ENCODE peak calls at places on chromosomes 3 and 15, in ten cellular contexts. One of them, this sample, is unnamed.

GRCh38 chr3:31066999-31067398 is 172.5 kb upstream of the GADL1 start:
- DNase-seq in K562: no peak
- DNase-seq in suprapubic skin: no peak
- DNase-seq in transverse colon: no peak
- DNase-seq in body of pancreas: no peak
- DNase-seq in spleen: no peak
- DNase-seq in HCT116: no peak
- DNase-seq in A549: no peak
- DNase-seq in uterus: peak; percentile 36
- DNase-seq in heart left ventricle: no peak
- DNase-seq in this sample: no peak

GRCh38 chr15:89038146-89038545 is 50.1 kb upstream of the ABHD2 start:
- DNase-seq in K562: no peak
- DNase-seq in suprapubic skin: no peak
- DNase-seq in transverse colon: no peak
- DNase-seq in body of pancreas: no peak
- DNase-seq in spleen: no peak
- DNase-seq in HCT116: no peak
- DNase-seq in A549: no peak
- DNase-seq in uterus: no peak
- DNase-seq in heart left ventricle: no peak
- DNase-seq in this sample: no peak

GRCh38 chr3:33796137-33796536 is 2.3 kb upstream of the PDCD6IP start:
- DNase-seq in K562: no peak
- DNase-seq in suprapubic skin: no peak
- DNase-seq in transverse colon: no peak
- DNase-seq in body of pancreas: no peak
- DNase-seq in spleen: no peak
- DNase-seq in HCT116: no peak
- DNase-seq in A549: no peak
- DNase-seq in uterus: no peak
- DNase-seq in heart left ventricle: no peak
- DNase-seq in this sample: no peak

GRCh38 chr3:127734754-127735473 is 62.2 kb downstream of the ABTB1 start:
- DNase-seq in K562: no peak
- DNase-seq in suprapubic skin: no peak
- DNase-seq in transverse colon: no peak
- DNase-seq in body of pancreas: no peak
- DNase-seq in spleen: peak; percentile 66
- DNase-seq in HCT116: no peak
- DNase-seq in A549: no peak
- DNase-seq in uterus: no peak
- DNase-seq in heart left ventricle: no peak
- DNase-seq in this sample: peak; percentile 35

GRCh38 chr15:42736178-42736792 is 643 bp downstream of the CDAN1 start:
- DNase-seq in K562: peak; percentile 64
- DNase-seq in suprapubic skin: no peak
- DNase-seq in transverse colon: no peak
- DNase-seq in body of pancreas: no peak
- DNase-seq in spleen: no peak
- DNase-seq in HCT116: no peak
- DNase-seq in A549: no peak
- DNase-seq in uterus: peak; percentile 47
- DNase-seq in heart left ventricle: no peak
- DNase-seq in this sample: peak; percentile 30

GRCh38 chr3:66464512-66464894 is 36.3 kb downstream of the LRIG1 start:
- DNase-seq in K562: no peak
- DNase-seq in suprapubic skin: no peak
- DNase-seq in transverse colon: no peak
- DNase-seq in body of pancreas: no peak
- DNase-seq in spleen: no peak
- DNase-seq in HCT116: no peak
- DNase-seq in A549: no peak
- DNase-seq in uterus: no peak
- DNase-seq in heart left ventricle: no peak
- DNase-seq in this sample: peak; percentile 56

GRCh38 chr15:99436472-99437314 is 129.1 kb upstream of the MEF2A start:
- DNase-seq in K562: no peak
- DNase-seq in suprapubic skin: peak; percentile 73
- DNase-seq in transverse colon: no peak
- DNase-seq in body of pancreas: no peak
- DNase-seq in spleen: no peak
- DNase-seq in HCT116: no peak
- DNase-seq in A549: no peak
- DNase-seq in uterus: peak; percentile 17
- DNase-seq in heart left ventricle: peak; percentile 64
- DNase-seq in this sample: no peak

GRCh38 chr3:54900954-54901591 is 26.8 kb downstream of the LRTM1 start:
- DNase-seq in K562: no peak
- DNase-seq in suprapubic skin: no peak
- DNase-seq in transverse colon: no peak
- DNase-seq in body of pancreas: no peak
- DNase-seq in spleen: no peak
- DNase-seq in HCT116: no peak
- DNase-seq in A549: no peak
- DNase-seq in uterus: no peak
- DNase-seq in heart left ventricle: no peak
- DNase-seq in this sample: no peak

GRCh38 chr15:48647963-48648362 is 2.5 kb upstream of the FBN1 start:
- DNase-seq in K562: no peak
- DNase-seq in suprapubic skin: no peak
- DNase-seq in transverse colon: no peak
- DNase-seq in body of pancreas: no peak
- DNase-seq in spleen: no peak
- DNase-seq in HCT116: no peak
- DNase-seq in A549: peak; percentile 30
- DNase-seq in uterus: no peak
- DNase-seq in heart left ventricle: no peak
- DNase-seq in this sample: no peak

GRCh38 chr15:63296195-63296594 is 18.8 kb downstream of the APH1B start:
- DNase-seq in K562: no peak
- DNase-seq in suprapubic skin: no peak
- DNase-seq in transverse colon: no peak
- DNase-seq in body of pancreas: no peak
- DNase-seq in spleen: no peak
- DNase-seq in HCT116: no peak
- DNase-seq in A549: no peak
- DNase-seq in uterus: no peak
- DNase-seq in heart left ventricle: no peak
- DNase-seq in this sample: peak; percentile 61

GRCh38 chr3:159763466-159764210 is 225.0 kb upstream of the IL12A start:
- DNase-seq in K562: peak; percentile 64
- DNase-seq in suprapubic skin: no peak
- DNase-seq in transverse colon: peak; percentile 81
- DNase-seq in body of pancreas: peak; percentile 33
- DNase-seq in spleen: peak; percentile 83
- DNase-seq in HCT116: peak; percentile 71
- DNase-seq in A549: peak; percentile 88
- DNase-seq in uterus: peak; percentile 80
- DNase-seq in heart left ventricle: peak; percentile 89
- DNase-seq in this sample: peak; percentile 85

GRCh38 chr3:159764211-159765024 is 224.2 kb upstream of the IL12A start:
- DNase-seq in K562: no peak
- DNase-seq in suprapubic skin: no peak
- DNase-seq in transverse colon: peak; percentile 53
- DNase-seq in body of pancreas: peak; percentile 15
- DNase-seq in spleen: peak; percentile 77
- DNase-seq in HCT116: no peak
- DNase-seq in A549: peak; percentile 78
- DNase-seq in uterus: no peak
- DNase-seq in heart left ventricle: peak; percentile 79
- DNase-seq in this sample: peak; percentile 72

GRCh38 chr3:159766563-159767185 is 222.0 kb upstream of the IL12A start:
- DNase-seq in K562: peak; percentile 14
- DNase-seq in suprapubic skin: no peak
- DNase-seq in transverse colon: no peak
- DNase-seq in body of pancreas: no peak
- DNase-seq in spleen: no peak
- DNase-seq in HCT116: no peak
- DNase-seq in A549: peak; percentile 69
- DNase-seq in uterus: no peak
- DNase-seq in heart left ventricle: no peak
- DNase-seq in this sample: no peak

GRCh38 chr3:159765025-159765859 is 223.4 kb upstream of the IL12A start:
- DNase-seq in K562: no peak
- DNase-seq in suprapubic skin: peak; percentile 81
- DNase-seq in transverse colon: peak; percentile 66
- DNase-seq in body of pancreas: peak; percentile 26
- DNase-seq in spleen: no peak
- DNase-seq in HCT116: peak; percentile 85
- DNase-seq in A549: peak; percentile 86
- DNase-seq in uterus: peak; percentile 83
- DNase-seq in heart left ventricle: peak; percentile 84
- DNase-seq in this sample: peak; percentile 76

GRCh38 chr3:159765860-159766294 is 222.8 kb upstream of the IL12A start:
- DNase-seq in K562: no peak
- DNase-seq in suprapubic skin: no peak
- DNase-seq in transverse colon: no peak
- DNase-seq in body of pancreas: no peak
- DNase-seq in spleen: no peak
- DNase-seq in HCT116: no peak
- DNase-seq in A549: no peak
- DNase-seq in uterus: no peak
- DNase-seq in heart left ventricle: no peak
- DNase-seq in this sample: no peak
- H3K4me1 ChIP-seq in K562: peaks cover 21% of the 10 kb centered on the region
- H3K4me1 ChIP-seq in suprapubic skin: peaks cover 55% of the 10 kb centered on the region
- H3K4me1 ChIP-seq in transverse colon: no peaks in the 10 kb centered on the region
- H3K4me1 ChIP-seq in body of pancreas: peaks cover 24% of the 10 kb centered on the region
- H3K4me1 ChIP-seq in spleen: no peaks in the 10 kb centered on the region
- H3K4me1 ChIP-seq in HCT116: peaks cover 30% of the 10 kb centered on the region
- H3K4me1 ChIP-seq in A549: peaks cover 34% of the 10 kb centered on the region
- H3K4me1 ChIP-seq in uterus: no peaks in the 10 kb centered on the region
- H3K4me1 ChIP-seq in heart left ventricle: peaks cover 20% of the 10 kb centered on the region
- H3K4me1 ChIP-seq in this sample: peaks cover 4% of the 10 kb centered on the region

DNA sequence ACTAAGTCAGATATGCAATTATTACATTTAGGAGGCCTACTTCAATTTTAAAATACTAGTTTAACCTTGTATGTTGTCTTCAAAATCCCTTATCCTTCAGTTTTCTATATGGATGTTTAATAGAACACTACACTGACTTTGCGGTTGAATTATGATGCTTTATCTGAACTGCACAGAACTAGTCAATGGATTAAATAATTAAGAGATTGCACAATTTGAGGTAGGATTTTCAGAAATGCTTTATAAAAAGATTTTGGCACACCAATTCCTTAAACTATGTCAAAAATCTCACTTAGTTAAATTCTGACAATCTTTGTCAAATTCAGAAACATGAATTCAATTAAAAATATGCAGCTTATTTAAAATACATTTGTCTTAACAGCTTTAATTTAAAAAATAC is 28.1 kb downstream of the ATOSA start:
- DNase-seq in K562: no peak
- DNase-seq in suprapubic skin: no peak
- DNase-seq in transverse colon: no peak
- DNase-seq in body of pancreas: no peak
- DNase-seq in spleen: no peak
- DNase-seq in HCT116: no peak
- DNase-seq in A549: no peak
- DNase-seq in uterus: no peak
- DNase-seq in heart left ventricle: no peak
- DNase-seq in this sample: no peak
- H3K4me3 ChIP-seq in K562: no peak overlapping the region
- H3K4me3 ChIP-seq in suprapubic skin: no peak overlapping the region
- H3K4me3 ChIP-seq in transverse colon: no peak overlapping the region
- H3K4me3 ChIP-seq in body of pancreas: no peak overlapping the region
- H3K4me3 ChIP-seq in spleen: no peak overlapping the region
- H3K4me3 ChIP-seq in HCT116: no peak overlapping the region
- H3K4me3 ChIP-seq in A549: peak overlapping the region; percentile 40
- H3K4me3 ChIP-seq in uterus: no peak overlapping the region
- H3K4me3 ChIP-seq in heart left ventricle: no peak overlapping the region
- H3K4me3 ChIP-seq in this sample: no peak overlapping the region

DNA sequence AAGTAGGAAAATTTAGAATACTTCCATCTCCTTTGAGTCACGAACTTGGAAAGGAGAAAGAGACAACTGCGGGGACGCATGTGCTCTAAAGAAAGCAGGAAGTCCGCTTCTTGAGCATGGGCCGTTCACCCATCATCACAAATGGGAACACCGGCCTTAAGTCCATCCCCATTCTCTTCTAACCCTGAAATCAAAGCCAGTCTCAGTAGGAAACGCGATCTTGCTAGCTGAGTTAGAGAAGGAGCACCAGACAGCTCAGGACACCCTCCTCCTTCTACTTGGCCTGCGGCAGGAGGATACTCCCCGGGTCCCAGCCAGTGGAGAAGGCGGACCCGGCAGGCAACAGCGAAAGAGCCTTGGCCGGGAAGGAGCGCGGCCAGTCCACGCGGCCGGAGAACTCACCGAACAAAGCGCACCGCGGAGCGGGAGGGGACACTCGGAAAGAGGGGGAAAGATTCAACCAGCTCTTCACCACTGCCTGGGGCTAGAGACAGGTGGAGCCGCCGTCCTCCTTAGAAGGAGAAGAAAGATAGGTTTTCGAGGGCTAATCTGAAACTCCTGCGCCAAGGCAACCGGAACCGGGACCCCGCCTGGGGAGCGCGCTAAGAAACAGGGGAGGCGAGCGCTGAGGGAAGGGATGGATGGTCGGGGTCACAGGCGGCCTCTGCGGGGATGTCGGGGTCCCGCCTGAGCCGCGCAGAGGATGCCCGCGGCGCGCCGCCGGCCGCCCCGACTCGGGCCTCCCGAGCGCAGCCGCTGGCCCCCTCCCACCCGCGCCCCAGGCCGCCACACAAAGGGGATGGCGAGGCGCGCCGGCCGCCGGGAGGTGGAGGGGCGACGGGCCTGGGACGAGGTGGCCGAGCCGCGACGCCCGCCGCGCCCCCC is 825 bp downstream of the SLC4A7 start:
- DNase-seq in K562: peak; percentile 11
- DNase-seq in suprapubic skin: peak; percentile 82
- DNase-seq in transverse colon: peak; percentile 51
- DNase-seq in body of pancreas: peak; percentile 33
- DNase-seq in spleen: peak; percentile 90
- DNase-seq in HCT116: no peak
- DNase-seq in A549: peak; percentile 78
- DNase-seq in uterus: peak; percentile 56
- DNase-seq in heart left ventricle: peak; percentile 75
- DNase-seq in this sample: peak; percentile 57
- TF ChIP-seq POLR2A in K562: no peak
- TF ChIP-seq POLR2A in suprapubic skin: peak; percentile 27
- TF ChIP-seq POLR2A in transverse colon: peak; percentile 44
- TF ChIP-seq POLR2A in body of pancreas: peak; percentile 33
- TF ChIP-seq POLR2A in spleen: peak; percentile 14
- TF ChIP-seq POLR2A in HCT116: no peak
- TF ChIP-seq POLR2A in A549: no peak
- TF ChIP-seq POLR2A in uterus: peak; percentile 12
- TF ChIP-seq POLR2A in heart left ventricle: no peak
- TF ChIP-seq POLR2A in this sample: no peak

DNA sequence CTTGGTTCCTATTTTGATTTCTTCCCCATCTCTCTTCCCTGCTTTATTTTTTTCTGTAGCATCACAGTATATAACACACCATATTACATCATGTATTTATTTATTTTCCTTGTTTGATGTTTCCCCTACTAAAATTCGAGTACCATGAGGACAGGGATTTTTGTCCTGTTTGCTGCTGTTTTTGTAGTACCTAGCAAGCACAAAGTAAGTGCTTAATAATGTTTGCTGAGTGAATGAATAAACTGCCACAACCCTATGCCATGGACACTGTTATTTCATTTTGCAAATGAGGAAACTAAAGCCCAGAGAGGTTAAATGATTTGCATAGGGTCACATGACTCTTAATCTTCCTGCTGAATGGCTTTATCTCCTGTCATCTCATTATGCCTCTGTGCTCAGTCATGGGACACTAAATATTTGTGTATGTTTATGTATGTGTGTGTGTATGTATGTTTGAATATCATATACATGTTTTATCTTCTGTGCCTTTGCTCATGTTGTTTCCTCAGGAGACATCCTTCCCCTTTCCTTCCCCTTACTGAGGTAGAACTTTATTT is 26.1 kb upstream of the MGA start:
- DNase-seq in K562: no peak
- DNase-seq in suprapubic skin: no peak
- DNase-seq in transverse colon: no peak
- DNase-seq in body of pancreas: no peak
- DNase-seq in spleen: no peak
- DNase-seq in HCT116: no peak
- DNase-seq in A549: no peak
- DNase-seq in uterus: no peak
- DNase-seq in heart left ventricle: no peak
- DNase-seq in this sample: no peak
- H3K4me1 ChIP-seq in K562: peaks cover 2% of the 10 kb centered on the region
- H3K4me1 ChIP-seq in suprapubic skin: no peaks in the 10 kb centered on the region
- H3K4me1 ChIP-seq in transverse colon: no peaks in the 10 kb centered on the region
- H3K4me1 ChIP-seq in body of pancreas: peaks cover 14% of the 10 kb centered on the region
- H3K4me1 ChIP-seq in spleen: no peaks in the 10 kb centered on the region
- H3K4me1 ChIP-seq in HCT116: no peaks in the 10 kb centered on the region
- H3K4me1 ChIP-seq in A549: peaks cover 6% of the 10 kb centered on the region
- H3K4me1 ChIP-seq in uterus: no peaks in the 10 kb centered on the region
- H3K4me1 ChIP-seq in heart left ventricle: peaks cover 3% of the 10 kb centered on the region
- H3K4me1 ChIP-seq in this sample: no peaks in the 10 kb centered on the region